ENCODE peak calls at places on chromosomes 4 and X, in eight cellular contexts. One of them, this sample, is unnamed.

GRCh38 chrX:53317365-53318069 is 36.1 kb upstream of the IQSEC2 start:
- DNase-seq in K562: peak
- DNase-seq in Panc1: no peak
- DNase-seq in HCT116: no peak
- DNase-seq in HepG2: peak
- DNase-seq in GM12878: no peak
- DNase-seq in A549: peak
- DNase-seq in HL-60: peak
- DNase-seq in this sample: peak

GRCh38 chr4:336099-336892 is 1.3 kb upstream of the ZNF141 start:
- DNase-seq in GM12878: no peak
- DNase-seq in HepG2: no peak
- DNase-seq in A549: no peak
- DNase-seq in HCT116: no peak
- DNase-seq in K562: no peak
- DNase-seq in HL-60: no peak
- DNase-seq in Panc1: no peak
- DNase-seq in this sample: peak

GRCh38 chr4:123621072-123621705 is 224.6 kb downstream of the SPRY1 start:
- DNase-seq in HCT116: no peak
- DNase-seq in K562: no peak
- DNase-seq in GM12878: no peak
- DNase-seq in A549: no peak
- DNase-seq in HepG2: no peak
- DNase-seq in HL-60: no peak
- DNase-seq in Panc1: no peak
- DNase-seq in this sample: no peak

GRCh38 chrX:8245411-8245810 is 74.3 kb upstream of the VCX2 start:
- DNase-seq in A549: no peak
- DNase-seq in Panc1: no peak
- DNase-seq in K562: no peak
- DNase-seq in HepG2: no peak
- DNase-seq in HCT116: no peak
- DNase-seq in GM12878: no peak
- DNase-seq in HL-60: no peak
- DNase-seq in this sample: peak

GRCh38 chrX:154396948-154397887 is 959 bp upstream of the RPL10 start:
- DNase-seq in HCT116: no peak
- DNase-seq in A549: peak
- DNase-seq in GM12878: no peak
- DNase-seq in Panc1: no peak
- DNase-seq in HepG2: peak
- DNase-seq in HL-60: peak
- DNase-seq in K562: peak
- DNase-seq in this sample: peak

GRCh38 chr4:186557061-186557460 is 1.7 kb upstream of the MTNR1A start:
- DNase-seq in GM12878: no peak
- DNase-seq in HCT116: no peak
- DNase-seq in Panc1: no peak
- DNase-seq in HL-60: no peak
- DNase-seq in K562: no peak
- DNase-seq in A549: no peak
- DNase-seq in HepG2: no peak
- DNase-seq in this sample: no peak

GRCh38 chrX:22577181-22577580 is 304.5 kb downstream of the CBLL2 start:
- DNase-seq in A549: peak
- DNase-seq in HCT116: no peak
- DNase-seq in HL-60: no peak
- DNase-seq in K562: no peak
- DNase-seq in HepG2: no peak
- DNase-seq in Panc1: peak
- DNase-seq in GM12878: no peak
- DNase-seq in this sample: no peak

GRCh38 chr4:104531390-104531789 is 36.7 kb upstream of the CXXC4 start:
- DNase-seq in HepG2: no peak
- DNase-seq in HCT116: no peak
- DNase-seq in K562: no peak
- DNase-seq in A549: no peak
- DNase-seq in HL-60: no peak
- DNase-seq in GM12878: no peak
- DNase-seq in Panc1: no peak
- DNase-seq in this sample: no peak

GRCh38 chr4:74777531-74777930 is 16.8 kb downstream of the BTC start:
- DNase-seq in HCT116: no peak
- DNase-seq in Panc1: no peak
- DNase-seq in GM12878: no peak
- DNase-seq in HL-60: no peak
- DNase-seq in K562: no peak
- DNase-seq in A549: no peak
- DNase-seq in HepG2: no peak
- DNase-seq in this sample: no peak

GRCh38 chrX:357035-357692 is 29.5 kb downstream of the PPP2R3B start:
- DNase-seq in HL-60: no peak
- DNase-seq in HepG2: no peak
- DNase-seq in A549: no peak
- DNase-seq in HCT116: no peak
- DNase-seq in Panc1: no peak
- DNase-seq in GM12878: no peak
- DNase-seq in K562: no peak
- DNase-seq in this sample: no peak

GRCh38 chrX:121146059-121146628 is 98.7 kb downstream of the GLUD2 start:
- DNase-seq in A549: no peak
- DNase-seq in HCT116: no peak
- DNase-seq in Panc1: no peak
- DNase-seq in HL-60: no peak
- DNase-seq in GM12878: no peak
- DNase-seq in K562: peak
- DNase-seq in HepG2: no peak
- DNase-seq in this sample: no peak

GRCh38 chrX:129739591-129739990 is 812 bp downstream of the XPNPEP2 start:
- DNase-seq in HCT116: no peak
- DNase-seq in Panc1: no peak
- DNase-seq in HL-60: no peak
- DNase-seq in GM12878: no peak
- DNase-seq in HepG2: no peak
- DNase-seq in A549: no peak
- DNase-seq in K562: no peak
- DNase-seq in this sample: peak

GRCh38 chrX:134718329-134719317 is 60.4 kb upstream of the PLAC1 start:
- DNase-seq in HCT116: peak
- DNase-seq in A549: peak
- DNase-seq in HepG2: no peak
- DNase-seq in HL-60: peak
- DNase-seq in Panc1: peak
- DNase-seq in GM12878: peak
- DNase-seq in K562: no peak
- DNase-seq in this sample: peak

GRCh38 chr4:92101609-92102231 is 202.0 kb upstream of the GRID2 start:
- DNase-seq in GM12878: no peak
- DNase-seq in K562: no peak
- DNase-seq in Panc1: no peak
- DNase-seq in HL-60: peak
- DNase-seq in HepG2: no peak
- DNase-seq in A549: no peak
- DNase-seq in HCT116: no peak
- DNase-seq in this sample: no peak

GRCh38 chrX:20067709-20068315 is 48.9 kb downstream of the MAP7D2 start:
- DNase-seq in HL-60: peak
- DNase-seq in K562: no peak
- DNase-seq in GM12878: no peak
- DNase-seq in HepG2: no peak
- DNase-seq in HCT116: peak
- DNase-seq in Panc1: peak
- DNase-seq in A549: peak
- DNase-seq in this sample: peak

GRCh38 chr4:145756244-145756643 is 76.3 kb downstream of the C4orf51 start:
- DNase-seq in HCT116: no peak
- DNase-seq in K562: no peak
- DNase-seq in HL-60: no peak
- DNase-seq in A549: no peak
- DNase-seq in HepG2: no peak
- DNase-seq in GM12878: no peak
- DNase-seq in Panc1: no peak
- DNase-seq in this sample: no peak

GRCh38 chrX:37846934-37847732 is at the start of gene DYNLT3:
- DNase-seq in HL-60: peak
- DNase-seq in A549: peak
- DNase-seq in Panc1: no peak
- DNase-seq in GM12878: peak
- DNase-seq in HCT116: peak
- DNase-seq in K562: peak
- DNase-seq in HepG2: peak
- DNase-seq in this sample: peak

GRCh38 chr4:159308571-159309340 is 205.9 kb downstream of the RAPGEF2 start:
- DNase-seq in GM12878: no peak
- DNase-seq in HCT116: no peak
- DNase-seq in Panc1: no peak
- DNase-seq in K562: no peak
- DNase-seq in A549: no peak
- DNase-seq in HL-60: no peak
- DNase-seq in HepG2: no peak
- DNase-seq in this sample: peak
- H3K4me3 ChIP-seq in GM12878: no peak
- H3K4me3 ChIP-seq in HCT116: no peak
- H3K4me3 ChIP-seq in Panc1: no peak
- H3K4me3 ChIP-seq in K562: no peak
- H3K4me3 ChIP-seq in A549: no peak
- H3K4me3 ChIP-seq in HL-60: no peak
- H3K4me3 ChIP-seq in HepG2: no peak
- H3K4me3 ChIP-seq in this sample: no peak

GRCh38 chrX:85836868-85837267 is 210.5 kb downstream of the CHM start:
- DNase-seq in HCT116: no peak
- DNase-seq in GM12878: no peak
- DNase-seq in K562: no peak
- DNase-seq in HL-60: no peak
- DNase-seq in HepG2: no peak
- DNase-seq in A549: no peak
- DNase-seq in Panc1: no peak
- DNase-seq in this sample: no peak
- TF ChIP-seq REST in HCT116: no peak
- TF ChIP-seq REST in GM12878: no peak
- TF ChIP-seq REST in K562: no peak
- TF ChIP-seq REST in HL-60: no peak
- TF ChIP-seq REST in HepG2: no peak
- TF ChIP-seq REST in A549: no peak
- TF ChIP-seq REST in Panc1: no peak
- TF ChIP-seq REST in this sample: no peak

GRCh38 chr4:2814627-2815026 is 21.7 kb downstream of the SH3BP2 start:
- DNase-seq in K562: no peak
- DNase-seq in HepG2: no peak
- DNase-seq in Panc1: no peak
- DNase-seq in GM12878: no peak
- DNase-seq in HCT116: no peak
- DNase-seq in HL-60: no peak
- DNase-seq in A549: no peak
- DNase-seq in this sample: no peak

GRCh38 chr4:2811830-2812599 is 19.1 kb downstream of the SH3BP2 start:
- DNase-seq in HCT116: peak
- DNase-seq in HepG2: peak
- DNase-seq in GM12878: peak
- DNase-seq in A549: no peak
- DNase-seq in K562: no peak
- DNase-seq in Panc1: no peak
- DNase-seq in HL-60: peak
- DNase-seq in this sample: peak

GRCh38 chr4:2813446-2814405 is 20.8 kb downstream of the SH3BP2 start:
- DNase-seq in HepG2: no peak
- DNase-seq in GM12878: no peak
- DNase-seq in HCT116: no peak
- DNase-seq in A549: no peak
- DNase-seq in HL-60: no peak
- DNase-seq in K562: no peak
- DNase-seq in Panc1: no peak
- DNase-seq in this sample: no peak

GRCh38 chr4:2812985-2813384 is 20.1 kb downstream of the SH3BP2 start:
- DNase-seq in Panc1: no peak
- DNase-seq in K562: no peak
- DNase-seq in HepG2: no peak
- DNase-seq in HCT116: no peak
- DNase-seq in A549: no peak
- DNase-seq in GM12878: no peak
- DNase-seq in HL-60: no peak
- DNase-seq in this sample: no peak

DNA sequence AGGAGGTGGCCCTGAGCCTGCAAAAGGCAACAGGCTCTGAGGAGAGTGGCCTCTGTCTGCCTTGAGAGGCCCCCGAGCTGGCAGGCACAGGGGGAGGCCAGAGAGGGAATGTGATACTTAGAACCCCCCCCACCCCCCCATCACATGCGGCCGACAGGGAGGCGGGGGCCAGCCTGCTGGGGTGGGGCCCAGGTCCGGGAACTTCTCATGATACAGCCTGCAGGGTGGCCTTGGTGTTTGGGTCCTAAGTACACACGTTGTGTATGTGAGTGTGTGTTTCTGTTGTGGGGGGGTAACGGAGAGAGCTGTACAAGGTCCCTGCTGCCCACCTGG is 19.7 kb downstream of the SH3BP2 start:
- DNase-seq in K562: no peak
- DNase-seq in GM12878: no peak
- DNase-seq in HL-60: no peak
- DNase-seq in HepG2: no peak
- DNase-seq in Panc1: no peak
- DNase-seq in HCT116: no peak
- DNase-seq in A549: no peak
- DNase-seq in this sample: no peak
- H3K4me3 ChIP-seq in K562: no peak
- H3K4me3 ChIP-seq in GM12878: peak
- H3K4me3 ChIP-seq in HL-60: peak
- H3K4me3 ChIP-seq in HepG2: no peak
- H3K4me3 ChIP-seq in Panc1: no peak
- H3K4me3 ChIP-seq in HCT116: peak
- H3K4me3 ChIP-seq in A549: no peak
- H3K4me3 ChIP-seq in this sample: no peak

DNA sequence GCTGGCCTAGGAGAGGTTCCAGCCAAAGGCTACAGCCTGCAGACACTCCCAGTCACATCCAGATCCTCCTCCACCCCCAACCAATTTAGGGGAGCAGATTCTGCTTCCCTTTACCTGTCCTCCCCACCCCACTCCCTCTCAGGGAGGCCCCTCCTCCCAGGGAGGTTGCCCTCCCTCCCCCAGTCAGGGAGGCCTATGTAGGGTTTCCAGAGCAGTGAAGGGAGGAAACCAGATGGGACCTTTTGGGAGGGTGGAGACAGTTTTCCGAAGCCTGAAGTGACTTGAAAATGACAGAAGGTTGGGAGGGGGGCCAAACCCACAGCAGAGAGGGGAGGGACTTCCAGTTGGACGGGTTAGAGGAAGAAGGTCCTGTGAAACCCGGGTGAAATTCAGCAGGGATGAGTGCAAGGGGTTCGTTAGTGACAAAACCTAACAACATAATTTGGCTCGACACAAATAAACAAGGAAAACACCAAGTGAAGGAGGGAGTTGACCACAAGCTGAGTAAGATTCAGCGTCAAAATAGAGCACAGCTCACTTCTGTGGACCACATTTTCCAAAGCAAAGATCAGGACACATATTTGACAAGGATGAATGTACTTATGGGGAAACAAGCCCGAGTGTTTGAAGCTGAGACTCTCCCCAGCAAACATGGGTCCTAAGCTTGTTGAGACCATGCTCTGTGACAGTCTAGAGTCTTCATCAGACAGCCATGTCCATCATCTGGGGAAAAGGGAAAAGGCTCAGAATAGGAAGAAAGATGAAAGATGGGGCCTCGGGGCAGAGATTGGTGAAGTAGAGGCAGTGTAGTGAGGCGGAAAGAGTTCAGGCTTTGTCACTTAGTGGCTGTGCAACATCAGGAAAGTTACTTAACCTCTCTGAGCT is 46.4 kb downstream of the PRPS1 start:
- DNase-seq in A549: no peak
- DNase-seq in HCT116: no peak
- DNase-seq in Panc1: no peak
- DNase-seq in K562: peak
- DNase-seq in GM12878: no peak
- DNase-seq in HL-60: peak
- DNase-seq in HepG2: no peak
- DNase-seq in this sample: no peak
- TF ChIP-seq REST in A549: no peak
- TF ChIP-seq REST in HCT116: no peak
- TF ChIP-seq REST in Panc1: no peak
- TF ChIP-seq REST in K562: no peak
- TF ChIP-seq REST in GM12878: no peak
- TF ChIP-seq REST in HL-60: no peak
- TF ChIP-seq REST in HepG2: no peak
- TF ChIP-seq REST in this sample: no peak